ENCODE peak calls at places on chromosomes 5 and 9, in eight cellular contexts. E is tibial nerve, C is PC-9, D is tibial artery, H is fibroblast of pulmonary artery, U is dorsolateral prefrontal cortex, Z is transverse colon, P is AG04450. O is an unnamed sample.

GRCh38 chr5:59221769-59222168 is 638.9 kb downstream of the RAB3C start:
- DNase-seq in H (no peak), P (no peak), U (no peak), Z (no peak), C (no peak), D (no peak), E (no peak), O (peak)

GRCh38 chr5:76341935-76342334 is 61.1 kb upstream of the IQGAP2 start:
- DNase-seq in P (no peak), Z (no peak), E (no peak), U (no peak), D (no peak), H (no peak), C (no peak), O (peak)

GRCh38 chr9:35097573-35097972 is 1.2 kb upstream of the PIGO start:
- DNase-seq in E (no peak), Z (no peak), U (no peak), D (no peak), C (no peak), H (no peak), P (no peak), O (no peak)

GRCh38 chr5:103259705-103260355 is 1.3 kb downstream of the MACIR start:
- DNase-seq in C (peak), P (no peak), D (no peak), H (peak), U (peak), Z (peak), E (peak), O (peak)

GRCh38 chr5:18393546-18393945 is 759.3 kb downstream of the TAF11L14 start:
- DNase-seq in Z (no peak), C (no peak), D (no peak), E (no peak), U (no peak), P (no peak), H (no peak), O (no peak)

GRCh38 chr5:8686707-8687106 is 817.8 kb downstream of the MTRR start:
- DNase-seq in P (no peak), U (no peak), Z (no peak), C (no peak), E (no peak), H (peak), D (no peak), O (peak)

GRCh38 chr5:134568761-134569725 is 43.6 kb downstream of the JADE2 start:
- DNase-seq in U (peak), E (peak), P (no peak), D (peak), C (no peak), H (peak), Z (peak), O (no peak)

GRCh38 chr5:13976867-13977479 is 32.5 kb upstream of the DNAH5 start:
- DNase-seq in H (peak), P (no peak), U (no peak), D (no peak), C (peak), Z (no peak), E (no peak), O (peak)

GRCh38 chr9:110543631-110544051 is 35.9 kb downstream of the SVEP1 start:
- DNase-seq in E (no peak), H (peak), D (no peak), P (no peak), Z (no peak), C (no peak), U (no peak), O (peak)

GRCh38 chr9:123360161-123361085 is 4.4 kb downstream of the CRB2 start:
- DNase-seq in Z (peak), U (no peak), H (no peak), P (no peak), D (no peak), E (no peak), C (no peak), O (no peak)

GRCh38 chr5:98569288-98569687 is 204.2 kb upstream of the RGMB start:
- DNase-seq in E (no peak), D (no peak), U (no peak), C (no peak), P (no peak), H (no peak), Z (no peak), O (no peak)

GRCh38 chr9:5452286-5452609 is 1.9 kb downstream of the CD274 start:
- DNase-seq in E (no peak), D (no peak), C (no peak), U (no peak), Z (no peak), H (no peak), P (no peak), O (no peak)

GRCh38 chr9:127612993-127613954 is 1.2 kb downstream of the STXBP1 start:
- DNase-seq in E (peak), C (no peak), D (peak), U (peak), H (peak), P (no peak), Z (peak), O (peak)

GRCh38 chr5:16345454-16345853 is 120.1 kb downstream of the ZNF622 start:
- DNase-seq in U (no peak), E (no peak), P (no peak), H (peak), D (no peak), C (no peak), Z (no peak), O (no peak)

GRCh38 chr5:8869932-8870331 is 675.9 kb downstream of the SEMA5A start:
- DNase-seq in H (no peak), D (no peak), C (no peak), E (no peak), Z (no peak), P (no peak), U (no peak), O (no peak)

GRCh38 chr5:90421136-90421535 is 11.6 kb upstream of the CETN3 start:
- DNase-seq in H (peak), E (no peak), U (no peak), D (no peak), C (no peak), Z (peak), P (no peak), O (peak)

GRCh38 chr5:110925398-110925797 is 146.1 kb upstream of the TSLP start:
- DNase-seq in C (no peak), D (no peak), E (no peak), U (no peak), Z (no peak), P (no peak), H (peak), O (peak)

DNA sequence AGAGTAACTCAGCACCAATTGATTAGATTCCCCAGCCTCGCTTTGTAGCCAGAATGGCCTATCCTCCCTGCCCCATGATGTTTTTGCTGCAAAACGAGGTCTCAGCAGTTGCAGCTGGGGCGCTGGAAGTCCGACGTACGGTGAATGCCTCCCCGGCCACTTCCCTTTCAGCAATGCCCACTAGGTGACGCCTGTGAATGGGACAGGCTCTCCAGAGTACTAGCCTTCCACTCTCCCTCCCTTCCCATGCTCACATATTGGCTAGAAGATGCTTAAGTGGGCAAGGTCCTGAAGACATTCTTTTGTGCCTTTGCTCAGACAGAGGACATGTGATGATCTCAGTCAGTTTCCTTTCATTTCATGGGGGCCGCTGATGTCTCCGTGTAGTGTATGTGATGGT is 50.8 kb downstream of the DMRT2 start:
- DNase-seq in E (peak), U (peak), C (no peak), Z (peak), H (peak), D (no peak), P (no peak), O (peak)
- TF ChIP-seq CTCF in E (peak), U (peak), C (no peak), Z (peak), H (peak), D (peak), P (peak), O (peak)

GRCh38 chr5:672329-673139 is 20.6 kb downstream of the TPPP start:
- DNase-seq in U (peak), H (peak), P (peak), D (peak), Z (peak), E (peak), C (peak), O (peak)
- H3K4me3 ChIP-seq in U (peak), H (peak), P (no peak), D (no peak), Z (peak), E (no peak), C (peak), O (no peak)

GRCh38 chr9:137575725-137576411 is 2.9 kb downstream of the DPH7 start:
- DNase-seq in Z (no peak), E (no peak), U (no peak), D (no peak), H (no peak), C (no peak), P (no peak), O (no peak)
- TF ChIP-seq CTCF in Z (no peak), E (no peak), U (no peak), D (no peak), H (no peak), C (no peak), P (no peak), O (no peak)

DNA sequence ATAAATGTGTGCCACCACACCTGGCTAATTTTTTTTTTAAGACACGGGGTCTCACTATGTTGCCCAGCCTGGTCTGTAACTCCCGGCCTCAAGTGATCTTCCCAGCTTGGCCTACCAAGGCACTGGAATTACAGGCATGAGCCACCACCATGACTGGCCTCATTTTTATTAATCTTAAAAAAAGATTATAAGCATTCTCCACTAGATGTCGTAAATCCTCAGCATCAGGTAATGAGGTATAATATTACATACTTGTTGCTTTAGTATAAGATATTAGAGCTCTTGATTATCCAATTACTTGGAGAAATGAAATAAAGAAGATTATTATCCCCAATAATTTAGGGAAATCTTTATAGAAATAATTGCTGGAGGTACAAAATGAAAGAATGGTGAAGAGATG is 78.3 kb upstream of the HTR1A start:
- DNase-seq in C (no peak), H (no peak), E (no peak), P (no peak), D (no peak), U (no peak), Z (no peak), O (no peak)
- H3K4me3 ChIP-seq in C (no peak), H (no peak), E (no peak), P (no peak), D (no peak), U (no peak), Z (no peak), O (no peak)